ENCODE peak calls at places on chromosomes 11 and 22, in ten cellular contexts. D is left ventricle myocardium inferior, C is right lobe of liver, W is lower lobe of right lung, R is colonic mucosa, S is breast epithelium, Q is PC-3, M is body of pancreas, E is H7, J is osteoblast. P is an unnamed sample.

GRCh38 chr11:111918390-111919256 is at the start of gene C11orf52:
- DNase-seq in W (peak; percentile 79), C (peak; percentile 92), E (peak; percentile 84), M (peak; percentile 95), S (peak; percentile 82), Q (peak; percentile 97), J (no peak), R (peak; percentile 87), D (no peak), P (peak; percentile 82)

GRCh38 chr11:27471588-27472397 is 797 bp downstream of the LGR4 start:
- DNase-seq in M (peak; percentile 66), E (peak; percentile 91), W (peak; percentile 59), J (peak; percentile 82), D (peak; percentile 38), R (peak; percentile 47), Q (peak; percentile 21), S (peak; percentile 52), C (peak; percentile 58), P (peak; percentile 72)

GRCh38 chr22:32776397-32776796 is 25.1 kb upstream of the TIMP3 start:
- DNase-seq in Q (no peak), W (no peak), D (no peak), S (no peak), J (no peak), E (no peak), M (no peak), C (no peak), R (no peak), P (no peak)

GRCh38 chr11:12403995-12404345 is 26.6 kb downstream of the PARVA start:
- DNase-seq in W (no peak), D (no peak), Q (no peak), S (no peak), E (no peak), R (no peak), M (no peak), C (no peak), J (no peak), P (no peak)

GRCh38 chr11:28384418-28384817 is 276.2 kb downstream of the METTL15 start:
- DNase-seq in C (no peak), S (no peak), M (no peak), Q (peak; percentile 67), D (no peak), W (no peak), E (no peak), J (no peak), R (no peak), P (no peak)

GRCh38 chr11:72753341-72754148 is 1.3 kb upstream of the ARAP1 start:
- DNase-seq in C (no peak), W (no peak), S (no peak), D (no peak), Q (peak; percentile 21), M (no peak), E (peak; percentile 60), J (peak; percentile 93), R (peak; percentile 40), P (no peak)

GRCh38 chr11:65425971-65426838 is 3.6 kb downstream of the NEAT1 start:
- DNase-seq in Q (peak; percentile 89), W (no peak), J (no peak), D (no peak), E (no peak), C (peak; percentile 41), M (peak; percentile 60), R (no peak), S (peak; percentile 36), P (no peak)

GRCh38 chr11:16899708-16900107 is 114.5 kb downstream of the PLEKHA7 start:
- DNase-seq in E (peak; percentile 35), S (no peak), Q (no peak), M (peak; percentile 31), C (no peak), W (no peak), R (peak; percentile 47), D (no peak), J (no peak), P (no peak)

GRCh38 chr11:41522391-41522790 is 62.9 kb upstream of the LRRC4C start:
- DNase-seq in S (no peak), C (no peak), M (no peak), W (no peak), E (no peak), D (no peak), Q (peak; percentile 71), R (no peak), J (no peak), P (no peak)

GRCh38 chr11:3163241-3163981 is 1.7 kb downstream of the OSBPL5 start:
- DNase-seq in E (peak; percentile 48), M (peak; percentile 11), J (peak; percentile 87), S (no peak), R (no peak), D (peak; percentile 16), Q (no peak), C (no peak), W (peak; percentile 36), P (peak; percentile 55)

GRCh38 chr11:34682822-34683221 is 61.9 kb downstream of the EHF start:
- DNase-seq in R (no peak), M (no peak), C (no peak), Q (peak; percentile 79), J (no peak), E (no peak), D (no peak), S (no peak), W (no peak), P (no peak)

GRCh38 chr11:88508558-88508807 is 170.9 kb upstream of the CTSC start:
- DNase-seq in J (no peak), R (no peak), E (peak; percentile 45), Q (no peak), C (no peak), W (no peak), M (no peak), S (no peak), D (no peak), P (no peak)

GRCh38 chr11:66359662-66360087 is 11.9 kb downstream of the SLC29A2 start:
- DNase-seq in S (no peak), M (no peak), E (peak; percentile 82), J (peak; percentile 89), W (no peak), Q (no peak), R (no peak), C (peak; percentile 30), D (no peak), P (peak; percentile 40)

GRCh38 chr11:106309070-106309684 is 231.7 kb downstream of the AASDHPPT start:
- DNase-seq in J (no peak), D (no peak), W (no peak), R (no peak), M (no peak), Q (no peak), S (no peak), E (no peak), C (no peak), P (no peak)
- H3K27me3 ChIP-seq in J (no peaks in the 10 kb centered on the region), D (no peaks in the 10 kb centered on the region), W (no peaks in the 10 kb centered on the region), R (no peaks in the 10 kb centered on the region), M (no peaks in the 10 kb centered on the region), Q (no peaks in the 10 kb centered on the region), S (no peaks in the 10 kb centered on the region), E (no peaks in the 10 kb centered on the region), C (no peaks in the 10 kb centered on the region), P (no peaks in the 10 kb centered on the region)

DNA sequence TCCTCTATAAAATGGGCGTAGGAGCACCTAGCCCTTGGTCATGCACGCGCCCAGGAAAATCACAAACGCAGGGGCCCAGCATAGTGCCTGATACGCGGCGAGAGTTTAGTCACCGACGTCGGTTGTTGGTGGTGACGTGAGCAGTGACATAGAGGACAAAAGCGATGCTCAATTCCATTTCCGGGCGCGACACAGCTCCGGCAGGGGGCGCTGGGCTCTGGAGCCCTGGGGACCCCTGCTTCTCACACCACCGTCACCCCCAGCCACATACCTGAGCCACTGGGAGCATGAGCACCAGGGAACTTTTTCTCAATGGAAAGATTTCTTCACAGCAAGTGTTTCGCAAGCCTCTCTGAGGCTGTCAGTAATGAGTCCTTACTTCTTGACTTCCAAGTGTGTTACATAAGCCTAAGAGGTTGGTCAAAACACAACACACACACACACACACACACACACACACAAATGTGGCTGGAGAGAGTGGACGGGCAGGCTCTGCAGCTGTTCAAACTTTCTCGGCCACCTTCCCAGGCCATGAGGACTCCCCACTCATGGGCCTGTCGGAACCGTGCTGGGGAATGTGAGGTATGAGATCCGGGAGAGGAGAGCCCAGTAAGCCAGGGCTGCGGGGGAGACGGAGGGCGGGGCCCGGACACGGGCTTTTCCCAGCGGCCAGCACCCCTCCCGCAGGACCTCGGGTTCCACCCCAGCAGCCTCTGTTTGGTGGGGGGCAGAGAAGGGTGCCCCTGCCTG is 36.9 kb upstream of the LINC01488 start:
- DNase-seq in E (peak; percentile 87), R (peak; percentile 41), J (peak; percentile 92), S (peak; percentile 77), Q (peak; percentile 63), W (peak; percentile 89), C (no peak), D (peak; percentile 70), M (peak; percentile 52), P (peak; percentile 91)
- H3K4me3 ChIP-seq in E (no peak overlapping the region), R (no peak overlapping the region), J (peak overlapping the region; percentile 64), S (no peak overlapping the region), Q (no peak overlapping the region), W (peak overlapping the region; percentile 48), C (no peak overlapping the region), D (peak overlapping the region; percentile 65), M (no peak overlapping the region), P (peak overlapping the region; percentile 47)

DNA sequence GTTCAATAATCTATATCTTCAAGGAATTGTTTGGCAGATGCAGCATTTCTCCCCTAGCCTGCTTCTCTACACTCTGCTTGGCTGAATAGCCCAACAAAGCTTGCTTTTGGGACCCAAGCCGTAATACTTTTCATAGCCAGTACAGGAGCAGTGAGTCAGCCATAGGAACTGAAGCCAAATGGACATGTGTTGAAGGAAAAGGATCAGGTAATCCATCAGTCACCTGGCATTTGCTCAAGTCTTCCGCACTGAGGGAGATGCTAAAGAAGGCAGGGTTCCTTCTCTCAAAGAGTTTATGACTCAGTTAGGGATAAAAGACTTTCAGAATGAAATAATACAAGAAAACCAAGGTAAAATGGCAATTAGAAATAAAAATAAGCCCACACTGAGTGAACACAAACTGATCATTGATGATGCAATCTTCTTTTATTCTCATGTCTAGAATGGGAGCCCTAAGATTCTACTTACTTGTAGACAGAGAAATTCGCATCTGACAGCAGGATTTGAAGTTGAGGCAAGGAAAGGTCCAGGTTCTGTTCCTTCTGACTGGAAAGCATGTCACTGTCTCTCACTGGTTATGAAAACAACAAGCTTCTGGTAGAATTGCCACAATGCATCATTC is 13.2 kb downstream of the C11orf87 start:
- DNase-seq in W (no peak), S (no peak), M (no peak), Q (peak; percentile 76), J (no peak), C (no peak), R (no peak), E (no peak), D (no peak), P (no peak)
- H3K27me3 ChIP-seq in W (no peaks in the 10 kb centered on the region), S (no peaks in the 10 kb centered on the region), M (no peaks in the 10 kb centered on the region), Q (peaks cover 6% of the 10 kb centered on the region), J (no peaks in the 10 kb centered on the region), C (no peaks in the 10 kb centered on the region), R (no peaks in the 10 kb centered on the region), E (no peaks in the 10 kb centered on the region), D (peaks cover 15% of the 10 kb centered on the region), P (no peaks in the 10 kb centered on the region)

DNA sequence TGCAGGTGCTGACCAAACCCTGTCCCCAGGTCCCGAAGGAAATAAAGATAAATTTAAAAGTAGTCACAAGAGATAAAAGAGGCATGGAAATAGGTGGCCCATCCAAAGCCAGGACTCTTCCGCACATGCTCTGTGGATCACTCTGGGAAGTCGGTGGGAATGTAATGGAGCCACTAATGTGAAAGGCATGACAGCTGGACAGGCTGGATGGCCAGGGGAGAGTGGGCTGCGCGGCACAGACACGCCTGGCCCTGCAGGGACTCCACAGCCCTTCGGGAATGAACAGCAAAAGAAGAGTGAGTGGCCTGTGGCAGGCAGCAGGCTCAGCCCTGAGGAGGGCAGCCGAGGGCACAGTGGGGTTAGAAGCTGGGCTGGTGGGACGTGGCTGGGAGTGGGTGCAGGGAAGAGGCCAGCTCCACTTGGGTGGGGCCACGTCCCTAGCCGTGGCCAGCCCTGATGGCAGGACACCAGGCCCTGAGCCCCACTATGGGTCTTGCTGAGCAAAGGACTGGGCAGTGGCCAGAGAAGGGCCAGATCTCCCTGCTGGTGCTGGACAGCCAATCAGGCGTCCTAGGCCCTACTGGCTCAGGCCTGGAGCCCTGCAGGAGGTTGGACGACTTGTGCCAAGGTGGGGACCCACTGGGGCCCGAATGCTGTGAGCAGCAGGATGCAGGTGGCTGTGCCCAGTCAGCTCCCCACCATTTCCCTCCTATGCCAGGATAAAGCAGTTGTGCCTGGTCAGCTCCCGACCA is 31.3 kb upstream of the GNB1L start:
- DNase-seq in J (peak; percentile 73), R (no peak), S (no peak), D (no peak), W (peak; percentile 42), M (no peak), Q (no peak), E (peak; percentile 51), C (no peak), P (no peak)
- H3K4me3 ChIP-seq in J (no peak overlapping the region), R (no peak overlapping the region), S (no peak overlapping the region), D (no peak overlapping the region), W (no peak overlapping the region), M (no peak overlapping the region), Q (no peak overlapping the region), E (no peak overlapping the region), C (no peak overlapping the region), P (no peak overlapping the region)

P was measured in upper lobe of right lung.